ENCODE peak calls at places on chromosomes 3 and 15, in six cellular contexts. S is Peyer's patch, P is transverse colon, F is A549, Z is IMR-90, J is adrenal gland. W is an unnamed sample.

GRCh38 chr15:74664670-74665069 is 31.2 kb downstream of the EDC3 start:
- DNase-seq in S (no peak), Z (no peak), F (no peak), J (no peak), P (no peak), W (no peak)

GRCh38 chr15:64837502-64837901 is 4.2 kb upstream of the PLEKHO2 start:
- DNase-seq in P (no peak), S (no peak), Z (no peak), J (no peak), F (no peak), W (no peak)

GRCh38 chr3:12513694-12514446 is 29.6 kb downstream of the TSEN2 start:
- DNase-seq in S (no peak), J (no peak), F (no peak), P (no peak), Z (no peak), W (no peak)

GRCh38 chr3:13353936-13354542 is 66.1 kb downstream of the NUP210 start:
- DNase-seq in F (peak; percentile 40), J (no peak), S (no peak), P (no peak), Z (peak; percentile 18), W (no peak)

GRCh38 chr15:56978898-56979662 is 60.6 kb downstream of the TCF12 start:
- DNase-seq in S (no peak), F (no peak), P (no peak), J (no peak), Z (peak; percentile 71), W (no peak)

GRCh38 chr15:78182821-78183220 is 33.7 kb downstream of the IDH3A start:
- DNase-seq in S (peak; percentile 18), J (peak; percentile 13), Z (no peak), P (no peak), F (no peak), W (no peak)

GRCh38 chr15:78065284-78065872 is 12.1 kb downstream of the TBC1D2B start:
- DNase-seq in F (no peak), S (peak; percentile 79), Z (peak; percentile 99), J (peak; percentile 93), P (peak; percentile 66), W (peak; percentile 46)

GRCh38 chr3:140593766-140594165 is 84.1 kb upstream of the TRIM42 start:
- DNase-seq in S (no peak), J (no peak), F (no peak), P (no peak), Z (no peak), W (no peak)

GRCh38 chr15:37791693-37792092 is 142.7 kb upstream of the TMCO5A start:
- DNase-seq in P (no peak), J (no peak), F (no peak), S (no peak), Z (no peak), W (no peak)

GRCh38 chr3:115108614-115109013 is 38.5 kb downstream of the ZBTB20 start:
- DNase-seq in J (no peak), P (no peak), Z (no peak), S (no peak), F (no peak), W (no peak)

GRCh38 chr15:57560976-57561711 is 30.6 kb upstream of the MYZAP start:
- DNase-seq in J (peak; percentile 90), F (peak; percentile 77), S (peak; percentile 87), Z (peak; percentile 65), P (peak; percentile 76), W (peak; percentile 77)

GRCh38 chr3:64530434-64531049 is 157.3 kb downstream of the ADAMTS9 start:
- DNase-seq in Z (peak; percentile 50), F (peak; percentile 36), P (peak; percentile 70), J (peak; percentile 83), S (peak; percentile 70), W (no peak)

GRCh38 chr15:74264081-74264501 is 28.0 kb downstream of the CCDC33 start:
- DNase-seq in Z (no peak), F (no peak), S (no peak), J (no peak), P (no peak), W (no peak)

GRCh38 chr3:163368168-163368567 is 1710.1 kb downstream of the SI start:
- DNase-seq in J (no peak), S (no peak), Z (no peak), F (no peak), P (no peak), W (no peak)

GRCh38 chr3:20999661-21000060 is 751.3 kb downstream of the ZNF385D start:
- DNase-seq in F (no peak), J (no peak), S (no peak), Z (no peak), P (no peak), W (no peak)

GRCh38 chr15:25180606-25181289 is 226.0 kb downstream of the SNRPN start:
- DNase-seq in F (no peak), Z (no peak), P (peak; percentile 1), S (no peak), J (peak; percentile 14), W (peak; percentile 12)

GRCh38 chr15:72342385-72342784 is 22.4 kb upstream of the CELF6 start:
- DNase-seq in F (no peak), Z (peak; percentile 27), S (peak; percentile 59), J (peak; percentile 37), P (peak; percentile 22), W (no peak)

DNA sequence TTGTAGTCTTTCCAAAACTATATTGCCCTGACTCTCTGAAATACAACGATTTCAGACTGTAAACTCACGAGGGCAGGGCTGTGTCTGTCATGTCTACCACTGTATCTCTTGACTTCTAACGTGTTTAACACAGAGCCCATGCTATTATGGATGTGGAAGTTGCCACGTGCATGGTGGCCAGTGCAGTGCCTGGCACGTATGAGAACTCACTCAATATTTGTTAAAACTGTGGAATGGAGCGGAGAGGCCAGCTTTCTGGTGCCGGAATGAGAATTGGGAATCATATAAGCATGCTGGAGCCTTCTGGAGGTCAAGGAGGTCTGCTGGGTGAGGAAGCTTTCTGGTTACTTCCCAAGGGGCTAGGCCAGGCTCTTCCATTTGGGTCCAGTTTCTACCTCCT is 220.6 kb upstream of the LYSMD4 start:
- DNase-seq in J (no peak), F (no peak), Z (no peak), S (no peak), P (no peak), W (no peak)
- H3K27ac ChIP-seq in J (no peak overlapping the region), F (no peak overlapping the region), Z (no peak overlapping the region), S (no peak overlapping the region), P (no peak overlapping the region), W (no peak overlapping the region)

GRCh38 chr3:196641278-196642058 is 2.0 kb downstream of the NRROS start:
- DNase-seq in Z (no peak), P (no peak), J (no peak), F (no peak), S (no peak), W (no peak)

GRCh38 chr3:196638922-196639516 is 475 bp upstream of the NRROS start:
- DNase-seq in P (no peak), F (no peak), Z (no peak), J (no peak), S (no peak), W (no peak)

GRCh38 chr3:196636369-196637349 is 2.8 kb upstream of the NRROS start:
- DNase-seq in P (no peak), S (peak; percentile 68), Z (no peak), J (no peak), F (no peak), W (no peak)

GRCh38 chr3:196640501-196640968 is 1.0 kb downstream of the NRROS start:
- DNase-seq in Z (no peak), F (no peak), J (no peak), S (no peak), P (no peak), W (no peak)

GRCh38 chr3:196639517-196640500 is at the start of gene NRROS:
- DNase-seq in F (no peak), Z (peak; percentile 38), J (peak; percentile 60), P (peak; percentile 81), S (peak; percentile 93), W (peak; percentile 77)
- TF ChIP-seq POLR2A in F (no peak), Z (no peak), J (no peak), P (peak; percentile 61), S (no peak), W (peak; percentile 41)

DNA sequence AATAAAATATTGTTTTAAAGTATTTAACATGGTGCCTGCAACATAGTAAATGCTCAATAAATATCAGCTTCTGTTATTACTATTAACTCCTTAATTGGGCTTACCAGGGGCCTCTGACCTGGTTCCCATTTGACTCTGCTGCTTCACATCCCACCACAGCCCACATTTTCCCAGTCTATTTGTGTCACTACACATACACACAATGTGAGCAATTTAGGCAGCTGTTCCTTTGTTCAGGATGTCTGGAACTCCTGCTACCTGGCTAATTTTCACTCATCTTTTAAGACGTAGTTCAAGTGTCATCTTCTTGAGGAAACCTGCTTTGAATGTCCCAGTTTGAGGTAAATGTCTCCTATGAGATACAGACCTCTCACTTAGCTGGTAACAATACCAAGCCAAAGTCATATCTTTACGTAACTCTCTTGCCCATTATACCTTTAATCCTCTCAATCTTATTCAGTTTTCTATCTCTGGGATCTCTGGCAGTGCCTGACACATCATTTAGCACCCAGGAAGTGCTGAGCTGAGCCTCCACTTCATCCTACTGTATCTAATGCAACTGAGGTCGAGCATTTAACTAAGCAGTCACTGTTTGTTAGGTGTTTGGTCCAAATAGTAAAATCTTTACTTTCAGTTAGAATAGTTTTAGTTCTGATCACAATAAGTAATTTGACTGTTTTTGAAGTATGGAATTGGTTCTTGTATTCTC is 4.5 kb downstream of the TGFBR2 start:
- DNase-seq in J (no peak), Z (no peak), S (no peak), F (no peak), P (no peak), W (no peak)
- H3K4me1 ChIP-seq in J (peaks cover 55% of the 10 kb centered on the region), Z (peaks cover 19% of the 10 kb centered on the region), S (peaks cover 4% of the 10 kb centered on the region), F (peaks cover 80% of the 10 kb centered on the region), P (no peaks in the 10 kb centered on the region), W (peaks cover 82% of the 10 kb centered on the region)

GRCh38 chr3:56320907-56321306 is 147.4 kb downstream of the ERC2 start:
- DNase-seq in J (no peak), S (no peak), P (no peak), Z (no peak), F (no peak), W (no peak)

GRCh38 chr3:56322862-56323261 is 145.4 kb downstream of the ERC2 start:
- DNase-seq in J (no peak), S (no peak), Z (no peak), P (no peak), F (no peak), W (no peak)

GRCh38 chr3:56323986-56324420 is 144.3 kb downstream of the ERC2 start:
- DNase-seq in J (peak; percentile 54), F (no peak), S (no peak), P (no peak), Z (peak; percentile 49), W (no peak)

GRCh38 chr3:56321892-56322291 is 146.4 kb downstream of the ERC2 start:
- DNase-seq in S (no peak), J (no peak), Z (no peak), F (no peak), P (no peak), W (no peak)

GRCh38 chr3:56321383-56321782 is 146.9 kb downstream of the ERC2 start:
- DNase-seq in S (no peak), J (no peak), P (no peak), Z (no peak), F (no peak), W (no peak)
- H3K27ac ChIP-seq in S (no peak overlapping the region), J (no peak overlapping the region), P (no peak overlapping the region), Z (no peak overlapping the region), F (no peak overlapping the region), W (no peak overlapping the region)

W was measured in heart left ventricle.